ENCODE peak calls at places on chromosome 5, in ten cellular contexts. T is cardiac muscle cell, W is mesothelial cell of epicardium, G is mucosa of descending colon, Q is breast epithelium, Z is heart left ventricle, V is AG04450, H is tibial artery, D is GM12878, K is choroid plexus epithelial cell. F is an unnamed sample.

GRCh38 chr5:97297063-97297715 is 114.1 kb upstream of the RIOK2 start:
- DNase-seq in W (no peak), D (peak), Z (no peak), Q (no peak), K (peak), V (no peak), T (peak), H (no peak), G (no peak), F (peak)

GRCh38 chr5:34655354-34655991 is 655 bp upstream of the RAI14 start:
- DNase-seq in D (no peak), Q (peak), W (peak), H (peak), T (peak), K (peak), G (peak), Z (no peak), V (peak), F (peak)

GRCh38 chr5:144467795-144468194 is 297.1 kb downstream of the KCTD16 start:
- DNase-seq in Q (no peak), Z (no peak), K (peak), V (peak), H (no peak), W (no peak), G (peak), T (peak), D (no peak), F (peak)

GRCh38 chr5:87383216-87383615 is 29.5 kb downstream of the CCNH start:
- DNase-seq in H (no peak), V (peak), D (no peak), K (peak), T (no peak), Z (no peak), Q (no peak), G (no peak), W (no peak), F (no peak)

GRCh38 chr5:78538240-78538850 is 110.2 kb downstream of the LHFPL2 start:
- DNase-seq in H (no peak), D (no peak), Q (no peak), K (no peak), G (no peak), T (no peak), V (no peak), W (no peak), Z (no peak), F (peak)

GRCh38 chr5:120567066-120567465 is 103.0 kb downstream of the PRR16 start:
- DNase-seq in W (no peak), V (no peak), Z (no peak), G (no peak), K (no peak), T (no peak), D (no peak), Q (no peak), H (no peak), F (no peak)

GRCh38 chr5:143153332-143154119 is 250.0 kb downstream of the NR3C1 start:
- DNase-seq in V (peak), Z (peak), H (peak), Q (peak), G (peak), K (peak), T (no peak), W (no peak), D (no peak), F (no peak)

GRCh38 chr5:16411741-16412455 is 53.7 kb downstream of the ZNF622 start:
- DNase-seq in Z (no peak), D (no peak), W (no peak), T (no peak), V (no peak), K (no peak), Q (no peak), G (no peak), H (no peak), F (peak)

GRCh38 chr5:44644628-44645027 is 164.1 kb upstream of the MRPS30 start:
- DNase-seq in Q (no peak), G (no peak), T (no peak), H (no peak), V (no peak), D (no peak), K (no peak), Z (no peak), W (no peak), F (no peak)

GRCh38 chr5:173911623-173912022 is 23.5 kb downstream of the CPEB4 start:
- DNase-seq in Z (no peak), G (no peak), H (no peak), W (no peak), D (no peak), Q (no peak), V (no peak), T (no peak), K (no peak), F (no peak)

GRCh38 chr5:143308726-143309125 is 94.8 kb downstream of the NR3C1 start:
- DNase-seq in Q (no peak), T (no peak), G (no peak), W (no peak), Z (no peak), V (no peak), K (peak), D (no peak), H (no peak), F (no peak)

GRCh38 chr5:170907758-170908157 is 45.9 kb downstream of the RANBP17 start:
- DNase-seq in K (peak), Z (no peak), T (no peak), D (no peak), G (no peak), Q (no peak), W (no peak), H (no peak), V (no peak), F (peak)

GRCh38 chr5:172488221-172488620 is 33.9 kb upstream of the SH3PXD2B start:
- DNase-seq in Z (no peak), W (no peak), Q (no peak), H (no peak), V (no peak), D (no peak), T (no peak), G (no peak), K (no peak), F (no peak)

GRCh38 chr5:143006511-143006910 is 236.3 kb downstream of the ARHGAP26 start:
- DNase-seq in T (no peak), Q (no peak), Z (no peak), K (no peak), D (no peak), H (peak), V (no peak), W (no peak), G (no peak), F (no peak)

GRCh38 chr5:157345067-157345466 is 79.1 kb downstream of the CYFIP2 start:
- DNase-seq in W (no peak), Z (no peak), G (no peak), H (no peak), Q (no peak), T (no peak), V (no peak), D (no peak), K (no peak), F (no peak)

GRCh38 chr5:167916261-167916660 is 375.2 kb upstream of the WWC1 start:
- DNase-seq in T (no peak), V (no peak), G (no peak), H (no peak), W (no peak), D (no peak), Q (no peak), K (peak), Z (no peak), F (no peak)

GRCh38 chr5:19531374-19531952 is 456.5 kb downstream of the CDH18 start:
- DNase-seq in G (no peak), K (no peak), W (no peak), Q (peak), V (no peak), T (no peak), H (no peak), Z (no peak), D (no peak), F (peak)

GRCh38 chr5:41973087-41973486 is 48.0 kb downstream of the FBXO4 start:
- DNase-seq in V (no peak), T (no peak), K (no peak), D (no peak), G (no peak), H (no peak), W (no peak), Z (no peak), Q (no peak), F (no peak)

GRCh38 chr5:164353155-164353554 is 847.7 kb downstream of the MAT2B start:
- DNase-seq in K (peak), V (no peak), H (no peak), Q (no peak), D (no peak), W (no peak), Z (no peak), T (no peak), G (no peak), F (no peak)

GRCh38 chr5:37665889-37666288 is 174.0 kb downstream of the GDNF start:
- DNase-seq in G (peak), K (no peak), Z (peak), Q (no peak), T (peak), H (no peak), W (no peak), D (no peak), V (no peak), F (no peak)

GRCh38 chr5:57779383-57780223 is 297.0 kb upstream of the ACTBL2 start:
- DNase-seq in D (no peak), T (peak), K (peak), Z (no peak), H (no peak), W (peak), V (peak), Q (peak), G (no peak), F (peak)

GRCh38 chr5:39006650-39007049 is 67.5 kb downstream of the RICTOR start:
- DNase-seq in T (no peak), W (no peak), H (no peak), G (no peak), K (no peak), Q (no peak), D (no peak), V (no peak), Z (no peak), F (no peak)

GRCh38 chr5:39009280-39009679 is 64.9 kb downstream of the RICTOR start:
- DNase-seq in K (no peak), D (no peak), G (no peak), Q (no peak), H (no peak), Z (no peak), T (no peak), V (no peak), W (no peak), F (no peak)

GRCh38 chr5:39001683-39002082 is 72.5 kb downstream of the RICTOR start:
- DNase-seq in K (no peak), G (no peak), W (no peak), V (no peak), Q (no peak), H (no peak), T (no peak), D (no peak), Z (no peak), F (no peak)

GRCh38 chr5:39009981-39010380 is 64.2 kb downstream of the RICTOR start:
- DNase-seq in G (no peak), K (no peak), H (no peak), V (no peak), T (no peak), W (no peak), Z (no peak), D (no peak), Q (no peak), F (no peak)

GRCh38 chr5:39005566-39006232 is 68.5 kb downstream of the RICTOR start:
- DNase-seq in G (no peak), W (no peak), Z (no peak), D (no peak), H (no peak), Q (no peak), T (no peak), V (no peak), K (peak), F (peak)
- TF ChIP-seq CTCF in G (no peak), W (no peak), Z (peak), D (peak), H (peak), Q (no peak), T (peak), V (peak), K (peak), F (peak)

GRCh38 chr5:81506378-81506777 is 112.4 kb upstream of the ACOT12 start:
- DNase-seq in V (no peak), H (no peak), Q (no peak), Z (no peak), W (no peak), K (no peak), T (no peak), G (no peak), D (no peak), F (no peak)

GRCh38 chr5:81505672-81506071 is 111.7 kb upstream of the ACOT12 start:
- DNase-seq in W (no peak), V (no peak), H (no peak), D (no peak), Z (no peak), G (no peak), K (peak), Q (no peak), T (no peak), F (no peak)

GRCh38 chr5:81506900-81507588 is 113.1 kb upstream of the ACOT12 start:
- DNase-seq in V (peak), G (no peak), W (no peak), Q (peak), D (peak), K (peak), Z (no peak), T (peak), H (peak), F (peak)
- TF ChIP-seq CTCF in V (peak), G (peak), W (peak), Q (peak), D (peak), K (peak), Z (peak), T (peak), H (peak), F (peak)

GRCh38 chr5:113663879-113664278 is 150.4 kb downstream of the YTHDC2 start:
- DNase-seq in D (no peak), V (peak), Z (peak), T (peak), W (no peak), H (peak), K (peak), G (peak), Q (no peak), F (peak)
- TF ChIP-seq CTCF in D (peak), V (peak), Z (no peak), T (peak), W (no peak), H (no peak), K (peak), G (no peak), Q (no peak), F (peak)

DNA sequence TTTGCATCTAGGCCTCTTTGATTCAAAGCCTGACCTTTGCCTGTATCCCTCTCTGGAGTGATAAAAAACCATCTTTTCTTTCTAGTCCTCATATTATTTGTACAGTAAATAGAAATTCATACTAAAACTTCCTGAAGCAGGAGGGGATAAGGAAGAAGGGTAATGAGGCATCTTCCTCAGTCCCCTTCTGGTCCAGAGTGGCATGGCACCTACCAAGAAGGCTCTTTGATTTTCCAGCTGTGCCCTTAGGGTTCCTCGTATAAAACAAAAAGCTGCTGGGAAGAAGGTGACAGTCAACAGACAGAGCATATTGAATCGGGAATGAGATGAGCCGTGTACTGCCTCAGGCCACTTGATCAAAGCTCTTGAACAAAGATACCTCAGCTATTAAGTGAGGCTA is 71.9 kb upstream of the SPDL1 start:
- DNase-seq in H (no peak), W (no peak), Z (no peak), G (no peak), D (no peak), V (no peak), Q (no peak), K (no peak), T (no peak), F (no peak)
- TF ChIP-seq CTCF in H (no peak), W (no peak), Z (no peak), G (no peak), D (peak), V (no peak), Q (no peak), K (peak), T (peak), F (peak)

GRCh38 chr5:56323505-56323904 is 90.4 kb upstream of the ANKRD55 start:
- DNase-seq in D (no peak), V (peak), K (peak), W (no peak), H (no peak), Z (no peak), Q (peak), G (no peak), T (peak), F (peak)
- TF ChIP-seq CTCF in D (no peak), V (no peak), K (peak), W (no peak), H (no peak), Z (no peak), Q (no peak), G (no peak), T (no peak), F (peak)

DNA sequence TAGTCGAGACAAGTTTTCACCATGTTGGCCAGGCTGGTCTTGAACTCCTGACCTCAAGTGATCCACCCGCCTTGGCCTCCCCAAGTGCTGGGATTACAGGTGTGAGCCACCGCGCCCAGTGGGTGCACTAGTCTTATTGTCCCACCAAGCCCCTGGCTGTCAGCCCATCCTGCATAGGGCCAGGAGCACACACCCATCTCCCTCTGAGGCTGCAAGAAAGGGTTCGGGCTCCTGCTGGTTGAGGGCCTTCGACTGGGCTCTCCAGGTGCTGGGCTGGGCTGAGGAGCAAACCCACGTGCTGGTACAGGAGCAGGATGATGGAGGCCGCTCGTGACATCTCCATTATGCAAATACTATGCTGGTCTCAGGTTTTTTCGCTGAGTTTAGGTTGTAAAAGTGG is 25.1 kb upstream of the RNF130 start:
- DNase-seq in Q (no peak), H (no peak), V (no peak), D (no peak), W (no peak), K (no peak), Z (no peak), T (no peak), G (no peak), F (no peak)
- TF ChIP-seq CTCF in Q (no peak), H (no peak), V (no peak), D (no peak), W (no peak), K (no peak), Z (no peak), T (no peak), G (no peak), F (no peak)

DNA sequence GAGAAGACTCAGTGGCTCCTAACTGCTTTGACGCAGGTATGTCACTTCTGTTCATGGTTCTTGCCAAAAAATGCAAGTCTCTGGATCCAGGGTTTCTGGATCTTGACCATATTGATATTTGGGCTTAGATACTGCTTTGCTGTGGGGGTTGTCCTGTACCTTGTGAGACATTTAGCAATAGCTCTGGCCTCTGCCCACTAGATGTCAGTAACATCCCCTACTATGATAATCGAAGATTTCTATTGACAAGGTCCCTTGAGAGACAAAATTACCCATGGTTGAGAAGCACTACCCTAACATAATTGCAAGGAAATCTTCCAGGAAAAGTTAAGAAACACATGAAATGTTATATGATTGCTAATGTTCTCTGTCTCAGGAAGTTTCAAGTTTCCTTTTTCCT is 285.4 kb downstream of the TMEM232 start:
- DNase-seq in V (no peak), D (no peak), W (no peak), Z (no peak), H (no peak), K (peak), Q (no peak), T (peak), G (no peak), F (peak)
- TF ChIP-seq CTCF in V (peak), D (peak), W (no peak), Z (no peak), H (peak), K (peak), Q (no peak), T (peak), G (no peak), F (peak)

DNA sequence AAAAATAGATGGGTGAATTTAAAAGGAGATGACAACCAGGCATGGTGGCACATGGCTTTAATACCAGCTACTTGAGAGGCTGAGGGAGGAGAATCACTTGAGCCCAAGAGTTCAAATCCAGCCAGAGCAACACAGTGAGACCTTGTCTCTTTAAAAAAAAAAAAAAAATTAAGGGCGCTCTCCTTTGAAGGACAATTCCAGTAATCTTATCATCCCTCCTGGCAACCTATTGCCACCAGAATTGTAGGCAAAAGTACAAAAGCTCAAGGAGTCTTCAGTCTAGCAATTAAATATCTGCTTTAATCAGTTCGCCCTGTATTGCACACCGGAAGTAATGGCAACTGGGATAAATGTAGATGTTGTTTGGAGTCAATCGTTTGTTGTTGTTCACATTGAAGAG is 7.7 kb downstream of the SNX18 start:
- DNase-seq in H (no peak), Z (no peak), T (no peak), D (no peak), Q (no peak), G (no peak), W (no peak), K (no peak), V (no peak), F (no peak)
- TF ChIP-seq CTCF in H (no peak), Z (no peak), T (no peak), D (no peak), Q (no peak), G (no peak), W (no peak), K (no peak), V (no peak), F (no peak)

GRCh38 chr5:126490167-126490937 is 67.1 kb downstream of the GRAMD2B start:
- DNase-seq in H (peak), K (peak), T (no peak), Q (peak), W (no peak), V (no peak), D (no peak), G (no peak), Z (no peak), F (peak)
- TF ChIP-seq CTCF in H (no peak), K (peak), T (peak), Q (no peak), W (no peak), V (no peak), D (no peak), G (no peak), Z (no peak), F (peak)

F was measured in epithelial cell of esophagus.